ENCODE peak calls at places on chromosome 6, in six cellular contexts. Z, H, L, Y, O and A are unnamed samples. For H4K20me1, the result is how much of the 10 kb centered on the place peaks cover.

GRCh38 chr6:33313709-33314514 is at the start of gene TAPBP:
- DNase-seq in Z (peak), H (peak), L (peak), Y (peak), O (peak), A (peak)

GRCh38 chr6:38715016-38715809 is at the start of gene DNAH8:
- DNase-seq in Z (no peak), H (no peak), L (peak), Y (no peak), O (no peak), A (peak)

GRCh38 chr6:148105695-148106094 is 236.9 kb upstream of the SASH1 start:
- DNase-seq in Z (no peak), H (no peak), L (no peak), Y (no peak), O (no peak), A (no peak)

GRCh38 chr6:7910654-7911344 is at the start of gene TXNDC5:
- DNase-seq in Z (peak), H (peak), L (peak), Y (peak), O (peak), A (peak)

GRCh38 chr6:157877573-157878011 is 54.5 kb downstream of the SNX9 start:
- DNase-seq in Z (no peak), H (no peak), L (no peak), Y (no peak), O (no peak), A (peak)

GRCh38 chr6:106870069-106870468 is 104.5 kb downstream of the CD24 start:
- DNase-seq in Z (no peak), H (peak), L (peak), Y (no peak), O (peak), A (peak)

GRCh38 chr6:35485402-35485877 is 11.4 kb downstream of the TEAD3 start:
- DNase-seq in Z (peak), H (peak), L (peak), Y (no peak), O (peak), A (peak)

GRCh38 chr6:157393667-157394329 is 12.8 kb downstream of the ZDHHC14 start:
- DNase-seq in Z (no peak), H (no peak), L (no peak), Y (no peak), O (no peak), A (no peak)

GRCh38 chr6:142945446-142946180 is 637 bp upstream of the HIVEP2 start:
- DNase-seq in Z (peak), H (peak), L (no peak), Y (no peak), O (no peak), A (peak)

GRCh38 chr6:156791261-156791850 is 14.2 kb downstream of the ARID1B start:
- DNase-seq in Z (peak), H (peak), L (peak), Y (peak), O (peak), A (peak)

GRCh38 chr6:85424981-85425380 is 24.9 kb upstream of the NT5E start:
- DNase-seq in Z (no peak), H (no peak), L (no peak), Y (no peak), O (no peak), A (no peak)

GRCh38 chr6:104789770-104790190 is 69.9 kb downstream of the HACE1 start:
- DNase-seq in Z (no peak), H (peak), L (peak), Y (peak), O (peak), A (peak)

GRCh38 chr6:13315896-13316295 is 12.4 kb downstream of the TBC1D7 start:
- DNase-seq in Z (no peak), H (no peak), L (no peak), Y (no peak), O (no peak), A (no peak)

GRCh38 chr6:156729248-156729647 is 47.9 kb upstream of the ARID1B start:
- DNase-seq in Z (no peak), H (no peak), L (peak), Y (no peak), O (peak), A (peak)

GRCh38 chr6:142647436-142648389 is 297.3 kb downstream of the HIVEP2 start:
- DNase-seq in Z (peak), H (no peak), L (no peak), Y (no peak), O (no peak), A (no peak)

GRCh38 chr6:108168501-108168979 is 2.7 kb downstream of the NR2E1 start:
- DNase-seq in Z (peak), H (peak), L (peak), Y (no peak), O (no peak), A (peak)

GRCh38 chr6:46014511-46015118 is 1.0 kb downstream of the CLIC5 start:
- DNase-seq in Z (peak), H (peak), L (no peak), Y (no peak), O (no peak), A (no peak)

GRCh38 chr6:7671581-7671980 is 54.3 kb upstream of the BMP6 start:
- DNase-seq in Z (no peak), H (no peak), L (peak), Y (no peak), O (no peak), A (peak)

GRCh38 chr6:75486850-75487568 is 6.6 kb downstream of the FILIP1 start:
- DNase-seq in Z (no peak), H (no peak), L (no peak), Y (no peak), O (no peak), A (no peak)

GRCh38 chr6:46437671-46438221 is 53.5 kb downstream of the RCAN2 start:
- DNase-seq in Z (no peak), H (no peak), L (peak), Y (no peak), O (no peak), A (peak)

GRCh38 chr6:68990313-68990712 is 355.2 kb downstream of the ADGRB3 start:
- DNase-seq in Z (no peak), H (no peak), L (no peak), Y (no peak), O (no peak), A (no peak)

GRCh38 chr6:153301602-153302001 is 170.5 kb upstream of the RGS17 start:
- DNase-seq in Z (peak), H (no peak), L (no peak), Y (no peak), O (no peak), A (no peak)

GRCh38 chr6:25136879-25137278 is 142.3 kb upstream of the CARMIL1 start:
- DNase-seq in Z (no peak), H (no peak), L (peak), Y (peak), O (no peak), A (peak)

GRCh38 chr6:124795879-124796838 is 166.1 kb upstream of the RNF217 start:
- DNase-seq in Z (peak), H (peak), L (peak), Y (no peak), O (no peak), A (peak)

GRCh38 chr6:43009124-43009523 is 4.6 kb downstream of the MEA1 start:
- DNase-seq in Z (peak), H (peak), L (peak), Y (peak), O (no peak), A (peak)

GRCh38 chr6:44179072-44179536 is 20.5 kb downstream of the CAPN11 start:
- DNase-seq in Z (no peak), H (no peak), L (no peak), Y (peak), O (no peak), A (peak)

GRCh38 chr6:7267521-7268091 is 45.4 kb downstream of the SSR1 start:
- DNase-seq in Z (no peak), H (peak), L (peak), Y (peak), O (peak), A (peak)

GRCh38 chr6:158686791-158687381 is 37.0 kb downstream of the SYTL3 start:
- DNase-seq in Z (no peak), H (no peak), L (no peak), Y (no peak), O (no peak), A (no peak)

GRCh38 chr6:107972413-107973096 is 14.5 kb upstream of the SEC63 start:
- DNase-seq in Z (no peak), H (peak), L (no peak), Y (no peak), O (no peak), A (no peak)

GRCh38 chr6:31125162-31125561 is 4.9 kb upstream of the CDSN start:
- DNase-seq in Z (no peak), H (no peak), L (peak), Y (peak), O (peak), A (peak)

GRCh38 chr6:136927313-136927712 is 5.2 kb downstream of the SLC35D3 start:
- DNase-seq in Z (peak), H (peak), L (no peak), Y (peak), O (peak), A (no peak)

GRCh38 chr6:84284428-84285033 is 57.1 kb upstream of the CEP162 start:
- DNase-seq in Z (peak), H (peak), L (no peak), Y (peak), O (peak), A (peak)

GRCh38 chr6:158717341-158718328 is 67.8 kb downstream of the SYTL3 start:
- DNase-seq in Z (no peak), H (no peak), L (no peak), Y (no peak), O (no peak), A (no peak)

GRCh38 chr6:55917756-55918415 is 42.5 kb upstream of the BMP5 start:
- DNase-seq in Z (no peak), H (no peak), L (no peak), Y (no peak), O (no peak), A (peak)

GRCh38 chr6:22474283-22474682 is 95.1 kb upstream of the HDGFL1 start:
- DNase-seq in Z (no peak), H (no peak), L (no peak), Y (no peak), O (no peak), A (no peak)

GRCh38 chr6:22470454-22471368 is 98.7 kb upstream of the HDGFL1 start:
- DNase-seq in Z (peak), H (peak), L (peak), Y (peak), O (peak), A (peak)

GRCh38 chr6:22471746-22472145 is 97.6 kb upstream of the HDGFL1 start:
- DNase-seq in Z (no peak), H (no peak), L (no peak), Y (peak), O (no peak), A (no peak)

GRCh38 chr6:22468566-22468965 is 100.8 kb upstream of the HDGFL1 start:
- DNase-seq in Z (no peak), H (no peak), L (peak), Y (no peak), O (no peak), A (peak)

DNA sequence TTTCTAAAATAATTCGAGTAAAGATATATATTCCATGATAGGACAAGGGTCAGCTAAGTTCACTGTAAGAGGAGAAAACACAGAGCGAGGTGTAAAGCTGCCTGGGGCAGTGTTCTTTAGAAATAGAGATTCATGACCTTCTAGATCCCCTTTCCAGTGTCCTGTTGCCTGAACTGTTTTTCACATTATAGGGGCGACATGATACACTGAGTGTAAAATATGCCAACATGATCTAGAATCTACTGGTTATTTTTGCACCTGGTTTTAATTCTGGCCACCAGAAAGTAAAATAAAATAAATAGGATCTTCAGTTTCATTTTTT is 98.0 kb upstream of the HDGFL1 start:
- DNase-seq in Z (no peak), H (no peak), L (no peak), Y (no peak), O (no peak), A (no peak)
- H3K4me2 ChIP-seq in Z (no peak), H (no peak), L (peak), Y (peak), O (no peak), A (no peak)

GRCh38 chr6:3749390-3749978 is 2.0 kb downstream of the PXDC1 start:
- DNase-seq in Z (no peak), H (peak), L (no peak), Y (peak), O (peak), A (no peak)
- H4K20me1 ChIP-seq in Z (under half), H (under half), L (under half), Y (under half), O (under half), A (under half)

DNA sequence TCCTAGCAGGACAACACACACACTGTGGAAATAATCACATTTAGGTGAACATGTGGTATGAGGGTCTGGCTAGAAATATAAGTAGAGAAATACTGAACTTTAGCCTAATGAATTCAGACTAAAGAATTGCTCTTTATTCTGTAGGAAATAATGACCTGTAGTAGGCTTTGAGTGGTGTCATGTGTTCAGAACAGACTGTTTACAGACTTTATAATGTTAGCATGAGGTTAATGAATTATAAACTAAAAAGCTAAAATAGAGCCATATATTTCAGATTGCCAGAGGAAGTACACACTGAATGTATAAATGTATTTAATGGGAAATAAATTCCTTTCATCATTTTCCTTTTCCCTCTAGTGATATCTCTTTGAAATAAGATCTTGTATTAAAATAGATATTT is 669.5 kb upstream of the EPHA7 start:
- DNase-seq in Z (no peak), H (no peak), L (no peak), Y (no peak), O (no peak), A (no peak)
- H3K4me2 ChIP-seq in Z (no peak), H (no peak), L (no peak), Y (no peak), O (no peak), A (no peak)

DNA sequence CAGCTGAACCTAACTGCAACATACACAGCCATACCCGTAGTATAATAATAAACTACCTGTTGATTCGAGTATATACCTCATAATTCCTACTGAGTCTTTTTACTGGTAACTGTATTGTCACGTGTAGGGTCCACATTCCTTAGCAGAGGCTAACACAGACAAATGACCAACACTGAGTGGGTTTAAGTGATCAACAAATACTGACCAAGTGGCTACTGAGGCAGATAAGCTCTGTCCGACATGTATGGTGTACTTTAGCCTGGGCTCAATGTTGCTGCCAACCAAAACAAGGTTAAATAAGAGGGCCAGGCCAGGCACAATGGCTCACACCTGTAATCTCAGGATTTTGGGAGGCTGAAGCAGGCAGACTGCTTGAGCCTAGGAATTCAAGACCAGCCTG is 12.7 kb downstream of the ELOVL5 start:
- DNase-seq in Z (no peak), H (no peak), L (no peak), Y (no peak), O (no peak), A (no peak)
- H4K20me1 ChIP-seq in Z (half or more), H (half or more), L (under half), Y (under half), O (under half), A (under half)

GRCh38 chr6:138031417-138031816 is 75.8 kb downstream of the PERP start:
- DNase-seq in Z (no peak), H (no peak), L (no peak), Y (no peak), O (peak), A (no peak)
- H3K4me2 ChIP-seq in Z (no peak), H (no peak), L (no peak), Y (no peak), O (peak), A (no peak)

GRCh38 chr6:41551857-41552256 is 5.7 kb downstream of the FOXP4 start:
- DNase-seq in Z (no peak), H (no peak), L (no peak), Y (no peak), O (no peak), A (no peak)

GRCh38 chr6:41551086-41551702 is 5.0 kb downstream of the FOXP4 start:
- DNase-seq in Z (no peak), H (no peak), L (no peak), Y (no peak), O (no peak), A (no peak)

GRCh38 chr6:41555326-41556300 is 9.4 kb downstream of the FOXP4 start:
- DNase-seq in Z (no peak), H (no peak), L (no peak), Y (no peak), O (no peak), A (no peak)

GRCh38 chr6:41552723-41553122 is 6.5 kb downstream of the FOXP4 start:
- DNase-seq in Z (no peak), H (no peak), L (no peak), Y (no peak), O (no peak), A (no peak)

DNA sequence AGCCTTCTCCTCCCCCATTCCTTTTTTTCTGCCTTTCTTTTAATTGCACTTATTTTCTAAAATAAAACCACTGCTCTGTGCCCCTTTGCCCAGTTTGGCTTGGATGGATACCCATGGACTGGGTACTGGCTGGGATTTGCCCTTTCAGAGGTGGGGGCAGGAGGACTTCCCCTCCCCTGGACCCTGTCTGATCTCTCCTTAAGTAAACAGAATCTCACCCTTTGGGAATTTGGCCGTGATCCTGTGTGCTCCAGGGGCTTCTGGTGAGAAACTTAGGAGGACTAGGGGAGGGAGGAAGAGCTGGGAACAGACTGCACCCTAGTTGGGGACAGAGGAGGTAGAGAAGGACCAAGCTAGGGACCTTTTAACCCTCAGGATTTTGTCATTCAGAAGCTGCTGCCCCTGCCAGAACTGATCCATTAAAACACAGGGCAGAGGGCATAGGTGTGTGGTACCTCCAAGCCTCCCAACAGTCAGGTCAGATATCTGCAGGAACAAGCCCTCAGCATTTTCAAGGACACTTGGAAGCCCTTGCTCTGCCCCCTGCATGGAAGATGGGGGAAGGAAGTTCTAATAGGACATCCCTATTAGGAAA is 7.3 kb downstream of the FOXP4 start:
- DNase-seq in Z (no peak), H (no peak), L (no peak), Y (no peak), O (no peak), A (no peak)
- H4K20me1 ChIP-seq in Z (half or more), H (half or more), L (under half), Y (under half), O (under half), A (under half)

GRCh38 chr6:4449409-4449808 is 314.0 kb upstream of the ECI2 start:
- DNase-seq in Z (no peak), H (no peak), L (no peak), Y (no peak), O (peak), A (no peak)

GRCh38 chr6:4446982-4447381 is 311.6 kb upstream of the ECI2 start:
- DNase-seq in Z (no peak), H (no peak), L (peak), Y (no peak), O (no peak), A (peak)

GRCh38 chr6:4450237-4450636 is 314.9 kb upstream of the ECI2 start:
- DNase-seq in Z (no peak), H (no peak), L (no peak), Y (no peak), O (no peak), A (no peak)

GRCh38 chr6:4451101-4451500 is 315.7 kb upstream of the ECI2 start:
- DNase-seq in Z (no peak), H (no peak), L (no peak), Y (no peak), O (no peak), A (no peak)

DNA sequence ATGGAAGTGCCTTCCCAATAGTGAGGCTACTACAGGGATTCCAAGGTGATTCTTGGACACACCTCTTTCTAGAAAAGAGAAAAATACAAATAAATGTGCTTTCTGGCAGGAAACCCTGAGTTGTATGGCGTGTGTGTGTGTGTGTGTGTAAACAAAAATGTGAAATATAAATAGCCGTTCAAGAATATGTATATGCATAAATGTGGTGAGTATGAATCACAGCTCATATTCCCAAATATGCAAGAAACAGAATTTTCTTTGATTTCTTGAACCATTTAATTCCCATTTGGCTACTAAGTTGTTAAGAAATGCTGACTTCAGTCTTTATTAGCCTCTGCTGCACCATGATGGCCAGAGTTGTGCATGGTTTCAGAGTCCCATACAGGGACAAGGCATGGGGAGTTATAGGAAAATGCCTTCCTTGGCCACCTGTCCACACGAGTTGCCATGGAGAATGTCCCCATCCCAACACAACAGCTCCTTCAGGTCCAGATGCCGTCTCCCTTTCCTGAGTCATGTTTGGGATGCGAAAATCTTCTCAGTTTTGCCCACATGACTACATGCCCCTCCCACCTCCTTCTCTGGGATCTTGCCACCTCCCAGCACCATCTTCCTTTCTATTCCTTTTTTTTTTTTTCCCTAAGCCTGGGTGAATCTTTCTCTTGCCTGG is 312.4 kb upstream of the ECI2 start:
- DNase-seq in Z (no peak), H (no peak), L (no peak), Y (no peak), O (no peak), A (no peak)
- H3K4me2 ChIP-seq in Z (no peak), H (no peak), L (no peak), Y (no peak), O (no peak), A (no peak)